ENCODE peak calls at places on chromosome 9, in seven cellular contexts. E, W, R, G, J, P and H are unnamed samples.

GRCh38 chr9:121206516-121207370 is 5.1 kb upstream of the RAB14 start:
- DNase-seq in G (no peak), J (no peak), W (peak), R (no peak), E (no peak), P (peak), H (no peak)

GRCh38 chr9:72363908-72364678 is 915 bp downstream of the ZFAND5 start:
- DNase-seq in P (peak), R (peak), G (peak), J (peak), E (no peak), W (peak), H (peak)

GRCh38 chr9:68762570-68762969 is 57.5 kb downstream of the PIP5K1B start:
- DNase-seq in P (no peak), R (no peak), J (no peak), G (no peak), W (no peak), E (no peak), H (peak)

GRCh38 chr9:70634696-70635095 is 220.2 kb upstream of the KLF9 start:
- DNase-seq in E (no peak), R (no peak), G (no peak), P (no peak), W (no peak), J (no peak), H (no peak)

GRCh38 chr9:33187519-33188218 is 20.5 kb upstream of the B4GALT1 start:
- DNase-seq in P (peak), R (no peak), W (peak), G (peak), E (no peak), J (no peak), H (no peak)

GRCh38 chr9:20476912-20477311 is 145.4 kb downstream of the MLLT3 start:
- DNase-seq in P (peak), R (no peak), W (no peak), G (no peak), J (no peak), E (no peak), H (no peak)

GRCh38 chr9:135968083-135968476 is 6.9 kb upstream of the UBAC1 start:
- DNase-seq in W (no peak), J (no peak), E (no peak), P (peak), G (no peak), R (no peak), H (no peak)

GRCh38 chr9:107175826-107176500 is 107.1 kb upstream of the RAD23B start:
- DNase-seq in R (no peak), E (no peak), G (peak), P (no peak), W (no peak), J (no peak), H (no peak)

GRCh38 chr9:120915854-120916495 is 10.6 kb downstream of the TRAF1 start:
- DNase-seq in W (no peak), R (no peak), J (no peak), G (no peak), E (no peak), P (no peak), H (no peak)

GRCh38 chr9:101601904-101602765 is 7.4 kb upstream of the PPP3R2 start:
- DNase-seq in W (peak), G (peak), R (no peak), E (peak), J (no peak), P (peak), H (peak)

GRCh38 chr9:32524558-32525461 is 1.2 kb downstream of the RIGI start:
- DNase-seq in E (no peak), J (no peak), G (no peak), W (no peak), P (peak), R (no peak), H (no peak)

GRCh38 chr9:110156902-110157301 is 51.1 kb downstream of the C9orf152 start:
- DNase-seq in W (peak), E (peak), G (peak), P (peak), J (no peak), R (no peak), H (no peak)

GRCh38 chr9:18490591-18491370 is 16.8 kb downstream of the ADAMTSL1 start:
- DNase-seq in P (peak), R (no peak), G (peak), J (no peak), E (peak), W (peak), H (no peak)

GRCh38 chr9:121222524-121223171 is 21.0 kb upstream of the RAB14 start:
- DNase-seq in R (no peak), J (no peak), W (peak), G (no peak), E (no peak), P (peak), H (peak)

GRCh38 chr9:108691614-108692013 is 164.2 kb downstream of the ACTL7B start:
- DNase-seq in E (no peak), P (no peak), J (no peak), W (no peak), G (no peak), R (no peak), H (no peak)

GRCh38 chr9:136997830-136998234 is 1.5 kb upstream of the CLIC3 start:
- DNase-seq in J (no peak), P (peak), E (no peak), G (no peak), W (no peak), R (no peak), H (no peak)

GRCh38 chr9:19409406-19410194 is 791 bp downstream of the ACER2 start:
- DNase-seq in E (no peak), P (no peak), R (peak), G (peak), J (no peak), W (no peak), H (peak)

GRCh38 chr9:84697494-84698114 is 28.1 kb downstream of the NTRK2 start:
- DNase-seq in R (peak), J (no peak), E (peak), G (peak), W (peak), P (peak), H (peak)

GRCh38 chr9:87644659-87645058 is 81.3 kb upstream of the CTSL start:
- DNase-seq in R (no peak), W (no peak), P (no peak), J (no peak), G (no peak), E (no peak), H (no peak)

GRCh38 chr9:21968331-21969010 is 25.7 kb downstream of the CDKN2A start:
- DNase-seq in G (peak), W (no peak), E (no peak), R (no peak), P (no peak), J (no peak), H (no peak)

GRCh38 chr9:134175291-134175807 is 11.0 kb upstream of the RNU6ATAC start:
- DNase-seq in W (no peak), E (no peak), J (no peak), G (peak), R (no peak), P (no peak), H (no peak)

GRCh38 chr9:121985792-121986494 is 107.2 kb downstream of the TTLL11 start:
- DNase-seq in R (no peak), G (peak), W (peak), J (no peak), P (no peak), E (no peak), H (no peak)

GRCh38 chr9:5718296-5719032 is 89.6 kb downstream of the RIC1 start:
- DNase-seq in G (peak), E (no peak), J (no peak), R (no peak), W (peak), P (no peak), H (peak)

GRCh38 chr9:134811673-134812668 is 68.6 kb upstream of the FCN2 start:
- DNase-seq in R (no peak), J (no peak), G (peak), W (peak), P (peak), E (no peak), H (no peak)

GRCh38 chr9:4839470-4839912 is 46.7 kb downstream of the RCL1 start:
- DNase-seq in W (no peak), P (peak), E (no peak), R (no peak), G (no peak), J (no peak), H (no peak)

GRCh38 chr9:71965403-71965802 is 54.0 kb downstream of the C9orf85 start:
- DNase-seq in R (no peak), P (no peak), E (no peak), J (no peak), G (no peak), W (no peak), H (no peak)

GRCh38 chr9:31027678-31028077 is 1356.8 kb upstream of the ACO1 start:
- DNase-seq in R (no peak), G (no peak), J (no peak), P (no peak), E (no peak), W (no peak), H (no peak)

GRCh38 chr9:137745541-137745991 is 126.8 kb downstream of the EHMT1 start:
- DNase-seq in J (no peak), G (no peak), E (no peak), R (no peak), P (peak), W (no peak), H (peak)

GRCh38 chr9:81083821-81084512 is 605.4 kb downstream of the TLE1 start:
- DNase-seq in P (peak), J (no peak), R (no peak), G (peak), E (peak), W (peak), H (no peak)

GRCh38 chr9:4137234-4137633 is 162.6 kb downstream of the GLIS3 start:
- DNase-seq in W (peak), G (peak), P (peak), E (peak), R (no peak), J (no peak), H (no peak)

GRCh38 chr9:36484124-36484523 is 84.1 kb upstream of the RNF38 start:
- DNase-seq in J (no peak), P (no peak), G (no peak), W (peak), E (no peak), R (no peak), H (no peak)

GRCh38 chr9:131738293-131738692 is 1.6 kb downstream of the RAPGEF1 start:
- DNase-seq in G (no peak), P (no peak), E (no peak), W (no peak), R (no peak), J (no peak), H (no peak)

GRCh38 chr9:14136047-14136446 is 177.9 kb downstream of the NFIB start:
- DNase-seq in G (no peak), P (no peak), J (no peak), R (no peak), W (no peak), E (no peak), H (peak)

GRCh38 chr9:35904338-35904737 is 1.7 kb upstream of the HRCT1 start:
- DNase-seq in J (no peak), W (no peak), R (no peak), G (no peak), E (no peak), P (no peak), H (no peak)

GRCh38 chr9:97694768-97695167 is 2.4 kb downstream of the XPA start:
- DNase-seq in G (no peak), E (no peak), J (no peak), R (no peak), P (no peak), W (no peak), H (no peak)

GRCh38 chr9:98146101-98146991 is 27.3 kb upstream of the TRIM14 start:
- DNase-seq in P (peak), E (peak), G (peak), W (peak), J (no peak), R (no peak), H (peak)

GRCh38 chr9:110977259-110977709 is 61.0 kb downstream of the LPAR1 start:
- DNase-seq in P (peak), J (no peak), G (no peak), W (peak), R (no peak), E (no peak), H (no peak)

GRCh38 chr9:89477395-89477794 is 20.5 kb downstream of the SEMA4D start:
- DNase-seq in G (no peak), E (no peak), P (no peak), R (no peak), W (no peak), J (no peak), H (no peak)